ENCODE peak calls at places on chromosomes 16 and 17, in four cellular contexts. K, G, F and A are unnamed samples.

GRCh38 chr17:44004077-44004760 is at the start of gene NAGS:
- DNase-seq in K (peak; percentile 37), G (peak; percentile 60), F (peak; percentile 62), A (no peak)

GRCh38 chr17:9124554-9124935 is 103.2 kb downstream of the NTN1 start:
- DNase-seq in K (no peak), G (no peak), F (no peak), A (no peak)

GRCh38 chr16:9480503-9480902 is 389.1 kb downstream of the HAPSTR1 start:
- DNase-seq in K (no peak), G (no peak), F (no peak), A (no peak)

GRCh38 chr17:60468371-60468770 is 46.1 kb downstream of the CHCT1 start:
- DNase-seq in K (no peak), G (no peak), F (no peak), A (no peak)

GRCh38 chr16:23302045-23302956 is at the start of gene SCNN1B:
- DNase-seq in K (peak; percentile 22), G (no peak), F (no peak), A (no peak)

GRCh38 chr16:50372611-50373344 is 4.0 kb upstream of the BRD7 start:
- DNase-seq in K (no peak), G (peak; percentile 16), F (peak; percentile 34), A (no peak)

GRCh38 chr16:13111747-13112146 is 210.3 kb downstream of the SHISA9 start:
- DNase-seq in K (no peak), G (no peak), F (no peak), A (no peak)

GRCh38 chr16:75109732-75110243 is 6.8 kb downstream of the LDHD start:
- DNase-seq in K (no peak), G (no peak), F (no peak), A (peak; percentile 45)

GRCh38 chr17:82287849-82288601 is 14.5 kb upstream of the CSNK1D start:
- DNase-seq in K (no peak), G (peak; percentile 100), F (no peak), A (peak; percentile 89)

GRCh38 chr16:67241008-67241900 is 6.0 kb downstream of the FHOD1 start:
- DNase-seq in K (peak; percentile 84), G (peak; percentile 41), F (peak; percentile 68), A (peak; percentile 46)

GRCh38 chr17:6936370-6937028 is 59.4 kb upstream of the ALOX12 start:
- DNase-seq in K (no peak), G (peak; percentile 3), F (no peak), A (peak; percentile 2)

GRCh38 chr17:45663772-45664171 is 120.3 kb upstream of the CRHR1 start:
- DNase-seq in K (no peak), G (no peak), F (no peak), A (no peak)

GRCh38 chr16:80924372-80924978 is 82.2 kb downstream of the CMC2 start:
- DNase-seq in K (peak; percentile 82), G (peak; percentile 59), F (peak; percentile 75), A (peak; percentile 70)

GRCh38 chr17:16934836-16935235 is 37.1 kb downstream of the TNFRSF13B start:
- DNase-seq in K (no peak), G (no peak), F (no peak), A (no peak)

GRCh38 chr16:4518281-4518680 is 20.3 kb downstream of the CDIP1 start:
- DNase-seq in K (no peak), G (no peak), F (no peak), A (no peak)

GRCh38 chr17:57911834-57912673 is 43.2 kb downstream of the CUEDC1 start:
- DNase-seq in K (no peak), G (peak; percentile 94), F (no peak), A (peak; percentile 96)

GRCh38 chr17:73591278-73592078 is 52.8 kb downstream of the SDK2 start:
- DNase-seq in K (no peak), G (no peak), F (no peak), A (no peak)

GRCh38 chr16:4618645-4619418 is 4.1 kb upstream of the UBALD1 start:
- DNase-seq in K (no peak), G (no peak), F (no peak), A (no peak)

GRCh38 chr16:1377406-1378010 is 25.8 kb downstream of the GNPTG start:
- DNase-seq in K (no peak), G (no peak), F (no peak), A (no peak)

GRCh38 chr16:84843149-84844048 is 23.6 kb downstream of the CRISPLD2 start:
- DNase-seq in K (no peak), G (no peak), F (no peak), A (no peak)

GRCh38 chr17:50275279-50275678 is 1.0 kb downstream of the TMEM92 start:
- DNase-seq in K (no peak), G (no peak), F (no peak), A (no peak)

GRCh38 chr17:2215616-2216364 is 87.8 kb downstream of the SMG6 start:
- DNase-seq in K (peak; percentile 61), G (peak; percentile 65), F (peak; percentile 74), A (no peak)

GRCh38 chr17:28368306-28368831 is 1.7 kb downstream of the VTN start:
- DNase-seq in K (no peak), G (no peak), F (peak; percentile 49), A (no peak)

GRCh38 chr16:7313170-7313569 is 19.5 kb upstream of the RBFOX1 start:
- DNase-seq in K (peak; percentile 59), G (peak; percentile 59), F (peak; percentile 59), A (peak; percentile 3)

GRCh38 chr17:58117382-58117781 is 30.8 kb upstream of the OR4D1 start:
- DNase-seq in K (no peak), G (no peak), F (no peak), A (no peak)

GRCh38 chr17:1639549-1639948 is 6.0 kb downstream of the SCARF1 start:
- DNase-seq in K (peak; percentile 52), G (no peak), F (no peak), A (no peak)

GRCh38 chr17:77572851-77573250 is 385.7 kb upstream of the TNRC6C start:
- DNase-seq in K (no peak), G (no peak), F (no peak), A (no peak)

GRCh38 chr17:16652847-16653366 is 743 bp downstream of the ZNF624 start:
- DNase-seq in K (peak; percentile 9), G (peak; percentile 45), F (no peak), A (no peak)

GRCh38 chr17:28811594-28812135 is 30.9 kb downstream of the FAM222B start:
- DNase-seq in K (peak; percentile 63), G (peak; percentile 35), F (peak; percentile 53), A (peak; percentile 82)

GRCh38 chr16:68401871-68402747 is 46.2 kb downstream of the SMPD3 start:
- DNase-seq in K (no peak), G (no peak), F (no peak), A (no peak)

GRCh38 chr17:10600551-10600950 is 51.1 kb upstream of the MYH2 start:
- DNase-seq in K (no peak), G (no peak), F (no peak), A (no peak)

GRCh38 chr16:75080205-75081029 is 36.2 kb downstream of the LDHD start:
- DNase-seq in K (no peak), G (no peak), F (no peak), A (no peak)

GRCh38 chr17:78343099-78343432 is 16.8 kb downstream of the SOCS3 start:
- DNase-seq in K (peak; percentile 85), G (peak; percentile 84), F (peak; percentile 72), A (no peak)